ENCODE peak calls at places on chromosomes 3 and 15, in eight cellular contexts. K is cardiac fibroblast; X is activated CD8-positive, alpha-beta T cell treated with anti-CD3 and anti-CD28 coated beads for 36 hours; W is coronary artery; Q is adrenal gland; T is nephron progenitor cell; C is ascending aorta; U is glutamatergic neuron. G is an unnamed sample.

GRCh38 chr15:31032959-31033358 is 41.5 kb upstream of the MTMR10 start:
- DNase-seq in K (peak; percentile 93), X (no peak), W (no peak), Q (no peak), T (no peak), C (no peak), U (no peak), G (no peak)

GRCh38 chr3:184078851-184079250 is 18.0 kb upstream of the HTR3E start:
- DNase-seq in K (no peak), X (no peak), W (no peak), Q (no peak), T (no peak), C (no peak), U (no peak), G (no peak)

GRCh38 chr3:17412950-17413530 is 329.4 kb downstream of the TBC1D5 start:
- DNase-seq in K (peak; percentile 75), X (peak; percentile 5), W (no peak), Q (no peak), T (peak; percentile 7), C (no peak), U (no peak), G (no peak)

GRCh38 chr15:62244762-62245161 is 79.7 kb upstream of the C2CD4B start:
- DNase-seq in K (no peak), X (no peak), W (no peak), Q (no peak), T (no peak), C (no peak), U (no peak), G (no peak)

GRCh38 chr3:13093687-13094086 is 20.5 kb upstream of the IQSEC1 start:
- DNase-seq in K (no peak), X (no peak), W (no peak), Q (no peak), T (no peak), C (no peak), U (no peak), G (no peak)

GRCh38 chr15:73324496-73325170 is 44.1 kb downstream of the HCN4 start:
- DNase-seq in K (no peak), X (no peak), W (no peak), Q (no peak), T (no peak), C (no peak), U (no peak), G (no peak)

GRCh38 chr3:81496407-81497104 is 264.9 kb downstream of the GBE1 start:
- DNase-seq in K (no peak), X (no peak), W (no peak), Q (no peak), T (no peak), C (no peak), U (no peak), G (no peak)

GRCh38 chr15:24763891-24764290 is 88.3 kb downstream of the NPAP1 start:
- DNase-seq in K (no peak), X (no peak), W (no peak), Q (no peak), T (no peak), C (no peak), U (no peak), G (no peak)

GRCh38 chr15:41994772-41995475 is 22.6 kb upstream of the EHD4 start:
- DNase-seq in K (no peak), X (no peak), W (no peak), Q (no peak), T (no peak), C (no peak), U (no peak), G (no peak)

GRCh38 chr15:98568382-98569017 is 79.8 kb upstream of the IGF1R start:
- DNase-seq in K (peak; percentile 10), X (no peak), W (no peak), Q (no peak), T (no peak), C (no peak), U (no peak), G (no peak)

GRCh38 chr3:106172780-106173179 is 304.0 kb upstream of the CBLB start:
- DNase-seq in K (no peak), X (no peak), W (no peak), Q (no peak), T (no peak), C (no peak), U (no peak), G (no peak)

GRCh38 chr15:89370120-89371077 is 35.8 kb upstream of the POLG start:
- DNase-seq in K (no peak), X (no peak), W (no peak), Q (no peak), T (no peak), C (no peak), U (no peak), G (no peak)

GRCh38 chr15:51030649-51031316 is 63.9 kb downstream of the TNFAIP8L3 start:
- DNase-seq in K (peak; percentile 38), X (no peak), W (no peak), Q (peak; percentile 81), T (no peak), C (no peak), U (no peak), G (no peak)

GRCh38 chr15:98942966-98943584 is 64.5 kb downstream of the PGPEP1L start:
- DNase-seq in K (peak; percentile 23), X (no peak), W (no peak), Q (no peak), T (no peak), C (no peak), U (no peak), G (no peak)

GRCh38 chr15:65298731-65299130 is 2.9 kb downstream of the RNU5A-1 start:
- DNase-seq in K (no peak), X (no peak), W (no peak), Q (no peak), T (no peak), C (no peak), U (no peak), G (no peak)

GRCh38 chr3:194953291-194953690 is 267.6 kb downstream of the FAM43A start:
- DNase-seq in K (no peak), X (no peak), W (peak; percentile 43), Q (no peak), T (no peak), C (no peak), U (no peak), G (no peak)

GRCh38 chr3:59862686-59863085 is 812.9 kb upstream of the CFAP20DC start:
- DNase-seq in K (peak; percentile 80), X (no peak), W (no peak), Q (no peak), T (no peak), C (no peak), U (no peak), G (no peak)

GRCh38 chr3:174243194-174243593 is 615.9 kb upstream of the NAALADL2 start:
- DNase-seq in K (peak; percentile 8), X (no peak), W (no peak), Q (no peak), T (peak; percentile 4), C (no peak), U (no peak), G (no peak)

GRCh38 chr3:71430941-71431552 is 152.5 kb downstream of the FOXP1 start:
- DNase-seq in K (no peak), X (no peak), W (no peak), Q (no peak), T (no peak), C (no peak), U (no peak), G (no peak)

GRCh38 chr3:193795062-193795690 is 202.2 kb downstream of the OPA1 start:
- DNase-seq in K (no peak), X (no peak), W (no peak), Q (no peak), T (no peak), C (no peak), U (no peak), G (no peak)

GRCh38 chr3:73484656-73485248 is 140.0 kb downstream of the PDZRN3 start:
- DNase-seq in K (peak; percentile 36), X (no peak), W (no peak), Q (no peak), T (no peak), C (no peak), U (no peak), G (no peak)

GRCh38 chr3:159260049-159260662 is 458.3 kb downstream of the MFSD1 start:
- DNase-seq in K (peak; percentile 80), X (peak; percentile 61), W (no peak), Q (peak; percentile 33), T (peak; percentile 46), C (no peak), U (peak; percentile 32), G (peak; percentile 25)
- TF ChIP-seq CTCF in K (peak; percentile 63), X (peak; percentile 65), W (peak; percentile 35), Q (peak; percentile 83), T (peak; percentile 71), C (peak; percentile 40), U (peak; percentile 80), G (peak; percentile 81)

GRCh38 chr3:30628931-30629590 is 22.7 kb downstream of the TGFBR2 start:
- DNase-seq in K (peak; percentile 57), X (no peak), W (no peak), Q (peak; percentile 35), T (no peak), C (no peak), U (no peak), G (no peak)
- TF ChIP-seq CTCF in K (no peak), X (no peak), W (no peak), Q (peak; percentile 27), T (no peak), C (no peak), U (no peak), G (no peak)

DNA sequence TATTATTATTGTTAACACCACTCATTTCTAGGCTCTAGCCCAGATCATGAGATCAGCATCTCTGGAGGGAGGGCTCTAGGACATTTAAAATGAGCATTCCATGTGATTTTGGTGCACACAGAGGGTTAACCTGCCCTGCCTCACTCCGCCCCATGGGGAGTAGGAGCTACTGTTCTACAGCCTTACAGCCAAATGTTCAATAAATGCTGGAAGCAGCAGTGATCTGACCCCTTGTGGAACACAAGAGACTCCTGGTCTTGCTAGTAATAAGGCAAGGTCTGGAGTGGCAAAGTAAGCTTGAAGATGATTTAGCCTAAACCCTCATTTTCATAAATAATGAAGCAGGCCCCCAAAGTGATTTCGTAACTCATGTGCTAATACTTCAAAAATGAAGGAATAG is 166.4 kb upstream of the EOMES start:
- DNase-seq in K (peak; percentile 7), X (no peak), W (no peak), Q (no peak), T (no peak), C (no peak), U (no peak), G (no peak)
- TF ChIP-seq CTCF in K (no peak), X (no peak), W (no peak), Q (no peak), T (no peak), C (no peak), U (no peak), G (no peak)

GRCh38 chr3:126473292-126474168 is 2.2 kb downstream of the ZXDC start:
- DNase-seq in K (no peak), X (peak; percentile 32), W (no peak), Q (no peak), T (no peak), C (no peak), U (no peak), G (no peak)

GRCh38 chr3:126474498-126475410 is 937 bp downstream of the ZXDC start:
- DNase-seq in K (peak; percentile 40), X (peak; percentile 61), W (peak; percentile 82), Q (peak; percentile 71), T (peak; percentile 54), C (no peak), U (peak; percentile 60), G (peak; percentile 49)

GRCh38 chr3:126476976-126477330 is 1.3 kb upstream of the ZXDC start:
- DNase-seq in K (no peak), X (no peak), W (no peak), Q (no peak), T (no peak), C (no peak), U (no peak), G (no peak)

GRCh38 chr3:126476166-126476975 is 680 bp upstream of the ZXDC start:
- DNase-seq in K (peak; percentile 57), X (peak; percentile 60), W (peak; percentile 87), Q (peak; percentile 73), T (no peak), C (peak; percentile 28), U (no peak), G (peak; percentile 43)

GRCh38 chr3:126475411-126476114 is at the start of gene ZXDC:
- DNase-seq in K (peak; percentile 97), X (peak; percentile 92), W (peak; percentile 96), Q (peak; percentile 94), T (peak; percentile 94), C (peak; percentile 69), U (peak; percentile 96), G (peak; percentile 92)
- TF ChIP-seq CTCF in K (no peak), X (peak; percentile 39), W (no peak), Q (peak; percentile 44), T (no peak), C (peak; percentile 49), U (no peak), G (peak; percentile 49)

G was measured in progenitor cell of endocrine pancreas.